ENCODE peak calls at places on chromosomes 5 and 9, in eight cellular contexts. One of them, this sample, is unnamed.

GRCh38 chr9:18982246-18982589 is 50.8 kb downstream of the SAXO1 start:
- DNase-seq in H1: no peak
- DNase-seq in tibial nerve: no peak
- DNase-seq in sigmoid colon: no peak
- DNase-seq in uterus: no peak
- DNase-seq in ovary: no peak
- DNase-seq in lower leg skin: no peak
- DNase-seq in breast epithelium: peak
- DNase-seq in this sample: no peak

GRCh38 chr5:12901696-12902095 is 997.5 kb upstream of the CTNND2 start:
- DNase-seq in H1: no peak
- DNase-seq in tibial nerve: no peak
- DNase-seq in sigmoid colon: no peak
- DNase-seq in uterus: no peak
- DNase-seq in ovary: no peak
- DNase-seq in lower leg skin: no peak
- DNase-seq in breast epithelium: no peak
- DNase-seq in this sample: no peak

GRCh38 chr5:20335978-20336377 is 348.0 kb upstream of the CDH18 start:
- DNase-seq in H1: no peak
- DNase-seq in tibial nerve: no peak
- DNase-seq in sigmoid colon: no peak
- DNase-seq in uterus: no peak
- DNase-seq in ovary: no peak
- DNase-seq in lower leg skin: no peak
- DNase-seq in breast epithelium: no peak
- DNase-seq in this sample: no peak

GRCh38 chr9:109072810-109073435 is 46.8 kb downstream of the TMEM245 start:
- DNase-seq in H1: no peak
- DNase-seq in tibial nerve: no peak
- DNase-seq in sigmoid colon: no peak
- DNase-seq in uterus: no peak
- DNase-seq in ovary: no peak
- DNase-seq in lower leg skin: no peak
- DNase-seq in breast epithelium: no peak
- DNase-seq in this sample: no peak

GRCh38 chr9:4298255-4299005 is 1.4 kb downstream of the GLIS3 start:
- DNase-seq in H1: peak
- DNase-seq in tibial nerve: peak
- DNase-seq in sigmoid colon: peak
- DNase-seq in uterus: peak
- DNase-seq in ovary: peak
- DNase-seq in lower leg skin: peak
- DNase-seq in breast epithelium: peak
- DNase-seq in this sample: peak

GRCh38 chr5:174327317-174327864 is 281.9 kb downstream of the NSG2 start:
- DNase-seq in H1: peak
- DNase-seq in tibial nerve: peak
- DNase-seq in sigmoid colon: no peak
- DNase-seq in uterus: no peak
- DNase-seq in ovary: no peak
- DNase-seq in lower leg skin: no peak
- DNase-seq in breast epithelium: peak
- DNase-seq in this sample: peak

GRCh38 chr9:134601764-134602163 is 39.8 kb upstream of the COL5A1 start:
- DNase-seq in H1: no peak
- DNase-seq in tibial nerve: peak
- DNase-seq in sigmoid colon: no peak
- DNase-seq in uterus: no peak
- DNase-seq in ovary: no peak
- DNase-seq in lower leg skin: no peak
- DNase-seq in breast epithelium: peak
- DNase-seq in this sample: no peak

GRCh38 chr5:16536246-16536645 is 70.6 kb upstream of the ZNF622 start:
- DNase-seq in H1: no peak
- DNase-seq in tibial nerve: no peak
- DNase-seq in sigmoid colon: no peak
- DNase-seq in uterus: no peak
- DNase-seq in ovary: no peak
- DNase-seq in lower leg skin: no peak
- DNase-seq in breast epithelium: no peak
- DNase-seq in this sample: no peak

GRCh38 chr5:93636850-93637249 is 53.8 kb downstream of the NR2F1 start:
- DNase-seq in H1: no peak
- DNase-seq in tibial nerve: no peak
- DNase-seq in sigmoid colon: no peak
- DNase-seq in uterus: no peak
- DNase-seq in ovary: no peak
- DNase-seq in lower leg skin: no peak
- DNase-seq in breast epithelium: no peak
- DNase-seq in this sample: no peak

GRCh38 chr9:14499976-14500375 is 186.0 kb upstream of the NFIB start:
- DNase-seq in H1: no peak
- DNase-seq in tibial nerve: no peak
- DNase-seq in sigmoid colon: no peak
- DNase-seq in uterus: no peak
- DNase-seq in ovary: no peak
- DNase-seq in lower leg skin: no peak
- DNase-seq in breast epithelium: no peak
- DNase-seq in this sample: no peak

GRCh38 chr9:137168907-137169763 is 716 bp downstream of the LRRC26 start:
- DNase-seq in H1: peak
- DNase-seq in tibial nerve: no peak
- DNase-seq in sigmoid colon: no peak
- DNase-seq in uterus: no peak
- DNase-seq in ovary: no peak
- DNase-seq in lower leg skin: no peak
- DNase-seq in breast epithelium: no peak
- DNase-seq in this sample: no peak

GRCh38 chr5:62093981-62094380 is 212.0 kb upstream of the KIF2A start:
- DNase-seq in H1: no peak
- DNase-seq in tibial nerve: no peak
- DNase-seq in sigmoid colon: no peak
- DNase-seq in uterus: no peak
- DNase-seq in ovary: no peak
- DNase-seq in lower leg skin: no peak
- DNase-seq in breast epithelium: no peak
- DNase-seq in this sample: no peak

GRCh38 chr9:27618066-27618465 is 44.8 kb upstream of the C9orf72 start:
- DNase-seq in H1: no peak
- DNase-seq in tibial nerve: no peak
- DNase-seq in sigmoid colon: no peak
- DNase-seq in uterus: no peak
- DNase-seq in ovary: no peak
- DNase-seq in lower leg skin: no peak
- DNase-seq in breast epithelium: no peak
- DNase-seq in this sample: no peak

GRCh38 chr9:13552606-13553215 is 273.2 kb upstream of the MPDZ start:
- DNase-seq in H1: no peak
- DNase-seq in tibial nerve: no peak
- DNase-seq in sigmoid colon: no peak
- DNase-seq in uterus: no peak
- DNase-seq in ovary: no peak
- DNase-seq in lower leg skin: no peak
- DNase-seq in breast epithelium: no peak
- DNase-seq in this sample: no peak

GRCh38 chr5:139130217-139130616 is 68.0 kb downstream of the SIL1 start:
- DNase-seq in H1: no peak
- DNase-seq in tibial nerve: no peak
- DNase-seq in sigmoid colon: no peak
- DNase-seq in uterus: no peak
- DNase-seq in ovary: no peak
- DNase-seq in lower leg skin: no peak
- DNase-seq in breast epithelium: no peak
- DNase-seq in this sample: no peak

GRCh38 chr5:162068412-162068811 is 839 bp downstream of the GABRG2 start:
- DNase-seq in H1: peak
- DNase-seq in tibial nerve: no peak
- DNase-seq in sigmoid colon: no peak
- DNase-seq in uterus: no peak
- DNase-seq in ovary: no peak
- DNase-seq in lower leg skin: no peak
- DNase-seq in breast epithelium: no peak
- DNase-seq in this sample: no peak

GRCh38 chr5:124043456-124043855 is 531.5 kb downstream of the CSNK1G3 start:
- DNase-seq in H1: no peak
- DNase-seq in tibial nerve: no peak
- DNase-seq in sigmoid colon: no peak
- DNase-seq in uterus: no peak
- DNase-seq in ovary: no peak
- DNase-seq in lower leg skin: no peak
- DNase-seq in breast epithelium: no peak
- DNase-seq in this sample: no peak

GRCh38 chr5:124036786-124037185 is 524.8 kb downstream of the CSNK1G3 start:
- DNase-seq in H1: no peak
- DNase-seq in tibial nerve: no peak
- DNase-seq in sigmoid colon: no peak
- DNase-seq in uterus: no peak
- DNase-seq in ovary: no peak
- DNase-seq in lower leg skin: no peak
- DNase-seq in breast epithelium: no peak
- DNase-seq in this sample: no peak

GRCh38 chr5:124034963-124035362 is 523.0 kb downstream of the CSNK1G3 start:
- DNase-seq in H1: no peak
- DNase-seq in tibial nerve: no peak
- DNase-seq in sigmoid colon: no peak
- DNase-seq in uterus: no peak
- DNase-seq in ovary: no peak
- DNase-seq in lower leg skin: no peak
- DNase-seq in breast epithelium: no peak
- DNase-seq in this sample: no peak

GRCh38 chr5:124040799-124041198 is 528.8 kb downstream of the CSNK1G3 start:
- DNase-seq in H1: no peak
- DNase-seq in tibial nerve: no peak
- DNase-seq in sigmoid colon: no peak
- DNase-seq in uterus: no peak
- DNase-seq in ovary: no peak
- DNase-seq in lower leg skin: no peak
- DNase-seq in breast epithelium: no peak
- DNase-seq in this sample: no peak
- TF ChIP-seq POLR2A in H1: no peak
- TF ChIP-seq POLR2A in tibial nerve: no peak
- TF ChIP-seq POLR2A in sigmoid colon: no peak
- TF ChIP-seq POLR2A in uterus: no peak
- TF ChIP-seq POLR2A in ovary: no peak
- TF ChIP-seq POLR2A in lower leg skin: no peak
- TF ChIP-seq POLR2A in breast epithelium: no peak
- TF ChIP-seq POLR2A in this sample: no peak

DNA sequence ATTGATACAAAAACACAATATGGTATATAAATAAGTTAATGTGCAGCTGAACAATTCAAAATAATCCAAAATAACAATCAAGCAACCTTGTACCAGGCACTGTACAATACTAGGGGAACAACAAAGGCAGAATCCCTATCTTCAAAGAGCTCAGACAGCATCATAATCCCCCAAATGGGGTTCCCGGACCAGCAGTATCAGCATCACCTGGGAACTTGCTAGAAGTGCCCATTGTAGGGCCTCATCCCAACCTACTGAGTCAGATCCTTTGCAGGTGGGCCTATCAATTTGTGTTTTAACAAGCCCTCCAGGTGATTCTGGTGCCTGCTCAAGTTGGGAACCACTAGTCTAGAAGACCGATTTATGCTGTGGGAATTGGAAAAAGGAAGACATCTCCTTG is 27.1 kb downstream of the SLIT3 start:
- DNase-seq in H1: no peak
- DNase-seq in tibial nerve: no peak
- DNase-seq in sigmoid colon: no peak
- DNase-seq in uterus: no peak
- DNase-seq in ovary: no peak
- DNase-seq in lower leg skin: no peak
- DNase-seq in breast epithelium: no peak
- DNase-seq in this sample: no peak
- H3K4me3 ChIP-seq in H1: no peak
- H3K4me3 ChIP-seq in tibial nerve: no peak
- H3K4me3 ChIP-seq in sigmoid colon: no peak
- H3K4me3 ChIP-seq in uterus: no peak
- H3K4me3 ChIP-seq in ovary: no peak
- H3K4me3 ChIP-seq in lower leg skin: no peak
- H3K4me3 ChIP-seq in breast epithelium: no peak
- H3K4me3 ChIP-seq in this sample: no peak

DNA sequence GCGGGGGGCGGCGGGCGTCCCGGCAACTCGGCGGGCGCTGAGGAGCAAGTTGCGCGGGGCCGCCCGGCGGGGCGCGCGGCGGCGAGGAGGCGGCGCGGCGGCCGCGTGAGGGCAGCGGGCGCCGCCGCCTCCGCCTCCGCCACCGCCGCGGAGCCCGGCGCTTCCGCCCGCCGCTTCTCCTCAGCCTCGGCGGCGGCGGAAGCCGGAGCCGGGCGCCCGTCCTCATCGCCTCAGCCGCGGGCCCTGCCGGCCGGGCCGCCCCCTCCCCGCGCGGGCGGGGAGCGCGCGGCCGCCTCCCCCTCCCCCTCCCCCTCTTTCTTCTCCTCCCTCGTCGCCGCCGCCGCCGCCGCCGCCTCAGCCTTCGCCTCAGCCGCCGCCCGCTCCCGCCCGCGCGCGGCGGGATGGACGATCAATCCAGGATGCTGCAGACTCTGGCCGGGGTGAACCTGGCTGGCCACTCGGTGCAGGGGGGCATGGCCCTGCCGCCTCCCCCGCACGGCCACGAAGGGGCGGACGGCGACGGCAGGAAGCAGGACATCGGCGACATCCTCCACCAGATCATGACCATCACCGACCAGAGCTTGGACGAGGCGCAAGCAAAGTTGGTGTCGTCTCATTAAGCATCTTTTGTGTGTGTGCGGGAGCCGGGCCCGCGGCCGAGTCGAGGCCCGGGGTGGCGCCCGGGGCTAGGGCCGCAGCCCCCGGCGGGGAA is at the start of gene PBX3:
- DNase-seq in H1: peak
- DNase-seq in tibial nerve: no peak
- DNase-seq in sigmoid colon: peak
- DNase-seq in uterus: peak
- DNase-seq in ovary: peak
- DNase-seq in lower leg skin: peak
- DNase-seq in breast epithelium: peak
- DNase-seq in this sample: no peak
- TF ChIP-seq POLR2A in H1: no peak
- TF ChIP-seq POLR2A in tibial nerve: no peak
- TF ChIP-seq POLR2A in sigmoid colon: no peak
- TF ChIP-seq POLR2A in uterus: no peak
- TF ChIP-seq POLR2A in ovary: peak
- TF ChIP-seq POLR2A in lower leg skin: no peak
- TF ChIP-seq POLR2A in breast epithelium: no peak
- TF ChIP-seq POLR2A in this sample: no peak

DNA sequence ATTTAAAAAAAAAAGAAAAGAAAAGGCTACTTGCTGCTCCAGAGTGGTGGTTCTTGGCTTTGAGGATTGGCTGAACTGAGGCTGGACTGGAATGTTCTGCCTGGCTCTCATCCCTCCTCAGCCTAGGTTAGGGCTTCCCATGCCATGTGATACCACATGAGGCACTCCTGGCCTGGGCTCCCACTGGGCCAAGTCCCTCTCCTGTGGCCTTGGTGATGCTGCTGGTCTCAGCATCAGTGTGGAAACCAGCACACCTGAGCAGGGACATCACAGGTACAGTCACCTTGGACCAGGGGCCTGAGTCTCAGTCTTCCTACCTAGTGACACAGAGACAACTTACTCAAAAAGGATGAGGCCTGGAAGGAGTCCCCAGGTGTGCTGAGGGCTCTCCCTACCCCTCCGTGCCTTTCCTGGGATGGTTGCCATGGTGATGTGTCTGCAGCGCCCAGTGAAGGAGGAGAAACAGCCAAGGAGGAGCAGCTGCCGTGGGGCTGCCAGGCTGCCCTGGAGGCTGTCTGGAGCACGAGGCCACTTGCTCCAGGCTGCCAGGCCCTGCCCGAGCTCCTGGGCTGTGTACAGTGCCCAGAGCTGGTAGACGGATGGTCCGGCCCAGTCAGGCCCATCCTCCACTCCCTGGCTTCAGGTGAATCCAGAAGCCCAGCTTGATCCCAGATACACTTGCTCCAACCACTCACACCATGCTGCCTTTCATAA is 71.0 kb downstream of the WNK2 start:
- DNase-seq in H1: peak
- DNase-seq in tibial nerve: no peak
- DNase-seq in sigmoid colon: peak
- DNase-seq in uterus: no peak
- DNase-seq in ovary: no peak
- DNase-seq in lower leg skin: peak
- DNase-seq in breast epithelium: no peak
- DNase-seq in this sample: no peak
- H3K4me3 ChIP-seq in H1: no peak
- H3K4me3 ChIP-seq in tibial nerve: no peak
- H3K4me3 ChIP-seq in sigmoid colon: no peak
- H3K4me3 ChIP-seq in uterus: no peak
- H3K4me3 ChIP-seq in ovary: no peak
- H3K4me3 ChIP-seq in lower leg skin: no peak
- H3K4me3 ChIP-seq in breast epithelium: no peak
- H3K4me3 ChIP-seq in this sample: no peak